ENCODE peak calls at places on chromosomes 16 and 17, in seven cellular contexts. Z is OCI-LY7, V is HFF-Myc, J is activated B cell treated with CpG ODN at 0.5 μM for 24 hours, N is natural killer cell, U is body of pancreas, Y is breast epithelium. L is an unnamed sample.

GRCh38 chr16:11089504-11090124 is 145.2 kb downstream of the CLEC16A start:
- DNase-seq in Z (no peak), V (no peak), J (no peak), N (no peak), U (no peak), Y (no peak), L (no peak)

GRCh38 chr16:58021661-58022551 is 3.6 kb upstream of the MMP15 start:
- DNase-seq in Z (no peak), V (no peak), J (no peak), N (no peak), U (no peak), Y (no peak), L (no peak)

GRCh38 chr17:30211371-30211770 is 24.1 kb downstream of the SLC6A4 start:
- DNase-seq in Z (no peak), V (no peak), J (no peak), N (peak; percentile 53), U (no peak), Y (no peak), L (no peak)

GRCh38 chr17:51118330-51119195 is 2.1 kb downstream of the SPAG9 start:
- DNase-seq in Z (peak; percentile 41), V (no peak), J (no peak), N (no peak), U (peak; percentile 91), Y (no peak), L (no peak)

GRCh38 chr17:68698761-68699160 is 97.6 kb upstream of the FAM20A start:
- DNase-seq in Z (no peak), V (no peak), J (no peak), N (no peak), U (no peak), Y (no peak), L (no peak)

GRCh38 chr16:89402962-89403361 is 87.4 kb downstream of the ANKRD11 start:
- DNase-seq in Z (peak; percentile 28), V (no peak), J (peak; percentile 36), N (no peak), U (no peak), Y (no peak), L (no peak)

GRCh38 chr16:73956592-73957495 is 339.8 kb upstream of the PSMD7 start:
- DNase-seq in Z (peak; percentile 58), V (peak; percentile 54), J (no peak), N (no peak), U (peak; percentile 66), Y (peak; percentile 30), L (no peak)

GRCh38 chr17:68431661-68432071 is 25.6 kb downstream of the WIPI1 start:
- DNase-seq in Z (peak; percentile 73), V (peak; percentile 6), J (no peak), N (no peak), U (no peak), Y (no peak), L (no peak)

GRCh38 chr16:10949424-10949970 is 5.1 kb downstream of the CLEC16A start:
- DNase-seq in Z (peak; percentile 93), V (no peak), J (peak; percentile 74), N (no peak), U (no peak), Y (no peak), L (no peak)

GRCh38 chr17:75681289-75681688 is 14.2 kb downstream of the SAP30BP start:
- DNase-seq in Z (no peak), V (peak; percentile 82), J (no peak), N (no peak), U (no peak), Y (no peak), L (no peak)

GRCh38 chr17:81513669-81514484 is 1.3 kb upstream of the ACTG1 start:
- DNase-seq in Z (peak; percentile 71), V (no peak), J (peak; percentile 60), N (peak; percentile 35), U (peak; percentile 76), Y (peak; percentile 72), L (peak; percentile 56)

GRCh38 chr17:49132699-49133364 is at the start of gene B4GALNT2:
- DNase-seq in Z (no peak), V (no peak), J (no peak), N (no peak), U (peak; percentile 14), Y (no peak), L (peak; percentile 21)

GRCh38 chr16:23929237-23929636 is 93.5 kb downstream of the PRKCB start:
- DNase-seq in Z (no peak), V (no peak), J (no peak), N (no peak), U (no peak), Y (no peak), L (no peak)

GRCh38 chr17:73650617-73651200 is 6.5 kb upstream of the SDK2 start:
- DNase-seq in Z (no peak), V (no peak), J (no peak), N (no peak), U (no peak), Y (no peak), L (no peak)

GRCh38 chr16:50591800-50592771 is 43.9 kb downstream of the NKD1 start:
- DNase-seq in Z (no peak), V (no peak), J (no peak), N (no peak), U (peak; percentile 95), Y (peak; percentile 86), L (peak; percentile 57)
- TF ChIP-seq CTCF in Z (no peak), V (no peak), J (no peak), N (no peak), U (peak; percentile 56), Y (no peak), L (no peak)

GRCh38 chr17:82647593-82648164 is 565 bp downstream of the WDR45B start:
- DNase-seq in Z (peak; percentile 57), V (no peak), J (peak; percentile 57), N (peak; percentile 40), U (peak; percentile 53), Y (peak; percentile 23), L (no peak)
- TF ChIP-seq CTCF in Z (peak; percentile 57), V (no peak), J (no peak), N (no peak), U (no peak), Y (no peak), L (no peak)

DNA sequence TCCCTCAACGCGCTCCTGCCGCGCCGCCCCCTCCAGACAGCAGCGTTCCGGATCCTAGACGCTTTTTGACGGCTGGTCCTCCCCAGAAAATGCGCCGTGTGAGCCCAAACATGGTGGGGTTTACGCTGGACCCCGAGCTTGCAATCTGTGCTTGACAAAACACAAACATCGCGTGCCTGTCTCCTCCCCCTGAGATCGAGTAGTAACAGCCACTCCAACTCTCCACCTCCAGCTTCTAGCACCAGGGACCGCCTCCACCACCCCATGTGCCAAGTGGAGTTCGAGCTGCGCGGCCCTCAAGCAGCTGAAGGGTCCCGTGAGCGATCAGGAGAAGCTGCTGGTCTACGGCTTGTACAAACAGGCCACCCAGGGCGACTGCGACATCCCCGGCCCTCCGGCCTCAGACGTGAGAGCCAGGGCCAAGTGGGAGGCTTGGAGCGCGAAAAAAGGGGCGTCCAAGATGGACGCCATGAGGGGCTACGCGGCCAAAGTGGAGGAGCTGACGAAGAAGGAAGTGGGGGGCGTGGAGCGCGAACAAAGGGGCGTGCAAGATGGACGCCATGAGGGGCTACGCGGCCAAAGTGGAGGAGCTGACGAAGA is 656 bp upstream of the GEMIN4 start:
- DNase-seq in Z (no peak), V (no peak), J (no peak), N (no peak), U (peak; percentile 75), Y (peak; percentile 68), L (no peak)
- TF ChIP-seq CTCF in Z (no peak), V (no peak), J (no peak), N (no peak), U (no peak), Y (no peak), L (no peak)

GRCh38 chr17:38485146-38485468 is 56.8 kb downstream of the ARHGAP23 start:
- DNase-seq in Z (no peak), V (no peak), J (no peak), N (no peak), U (no peak), Y (no peak), L (no peak)
- TF ChIP-seq CTCF in Z (peak; percentile 5), V (no peak), J (no peak), N (peak; percentile 6), U (no peak), Y (no peak), L (peak; percentile 2)

GRCh38 chr16:69709456-69710084 is 16.8 kb downstream of the NQO1 start:
- DNase-seq in Z (peak; percentile 78), V (peak; percentile 48), J (no peak), N (no peak), U (no peak), Y (peak; percentile 16), L (no peak)
- TF ChIP-seq CTCF in Z (peak; percentile 97), V (peak; percentile 50), J (peak; percentile 54), N (peak; percentile 77), U (peak; percentile 86), Y (peak; percentile 79), L (peak; percentile 74)

GRCh38 chr17:57605734-57606105 is 139.4 kb downstream of the CCDC182 start:
- DNase-seq in Z (no peak), V (no peak), J (peak; percentile 30), N (no peak), U (no peak), Y (no peak), L (no peak)

GRCh38 chr17:57603978-57604377 is 141.1 kb downstream of the CCDC182 start:
- DNase-seq in Z (peak; percentile 76), V (no peak), J (peak; percentile 42), N (peak; percentile 35), U (no peak), Y (peak; percentile 32), L (no peak)

GRCh38 chr17:57606111-57606875 is 138.8 kb downstream of the CCDC182 start:
- DNase-seq in Z (peak; percentile 34), V (no peak), J (no peak), N (no peak), U (no peak), Y (no peak), L (no peak)

GRCh38 chr17:57603541-57603940 is 141.6 kb downstream of the CCDC182 start:
- DNase-seq in Z (peak; percentile 55), V (no peak), J (no peak), N (no peak), U (no peak), Y (no peak), L (no peak)

GRCh38 chr17:57604771-57605733 is 140.0 kb downstream of the CCDC182 start:
- DNase-seq in Z (peak; percentile 92), V (no peak), J (peak; percentile 48), N (no peak), U (no peak), Y (no peak), L (no peak)
- TF ChIP-seq CTCF in Z (peak; percentile 67), V (no peak), J (no peak), N (no peak), U (no peak), Y (no peak), L (no peak)

L was measured in mesothelial cell of epicardium.